ENCODE peak calls at places on chromosome 17, in six cellular contexts. F, H, X, Z, I and N are unnamed samples.
A peak's percentile ranks its signal among the peaks of the same experiment; 100 is the strongest.

GRCh38 chr17:42541041-42541833 is 5.2 kb downstream of the NAGLU start:
- DNase-seq in H (no peak), X (no peak), I (no peak), Z (no peak), F (no peak), N (peak; percentile 94)

GRCh38 chr17:39939588-39940419 is 12.3 kb downstream of the LRRC3C start:
- DNase-seq in X (no peak), F (no peak), H (no peak), I (peak; percentile 59), Z (peak; percentile 71), N (no peak)

GRCh38 chr17:8846768-8847211 is 20.7 kb downstream of the PIK3R6 start:
- DNase-seq in X (no peak), I (peak; percentile 44), H (peak; percentile 67), F (no peak), Z (no peak), N (peak; percentile 33)

GRCh38 chr17:49597438-49597837 is 21.8 kb downstream of the NXPH3 start:
- DNase-seq in I (no peak), X (no peak), F (no peak), Z (no peak), H (no peak), N (no peak)

GRCh38 chr17:3038941-3039340 is 24.5 kb downstream of the OR1D5 start:
- DNase-seq in H (no peak), I (no peak), X (no peak), Z (no peak), F (no peak), N (no peak)

GRCh38 chr17:40846515-40847155 is 20.4 kb downstream of the KRT12 start:
- DNase-seq in X (no peak), I (no peak), Z (no peak), F (no peak), H (no peak), N (no peak)

GRCh38 chr17:3750926-3751325 is 27.2 kb downstream of the HASPIN start:
- DNase-seq in I (no peak), Z (no peak), F (no peak), X (no peak), H (no peak), N (no peak)

GRCh38 chr17:44043326-44043725 is 23.1 kb downstream of the LSM12 start:
- DNase-seq in I (no peak), Z (no peak), F (no peak), H (no peak), X (no peak), N (no peak)

GRCh38 chr17:77957869-77958715 is at the start of gene TNRC6C:
- DNase-seq in Z (peak; percentile 87), H (peak; percentile 98), X (peak; percentile 95), F (peak; percentile 100), I (peak; percentile 100), N (peak; percentile 98)

GRCh38 chr17:42183741-42184711 is 1.2 kb downstream of the HCRT start:
- DNase-seq in I (peak; percentile 94), X (no peak), Z (peak; percentile 23), F (peak; percentile 88), H (peak; percentile 26), N (peak; percentile 70)

GRCh38 chr17:11954961-11955360 is 42.3 kb downstream of the ZNF18 start:
- DNase-seq in F (no peak), H (no peak), X (no peak), Z (no peak), I (no peak), N (no peak)

GRCh38 chr17:30812218-30813177 is 12.0 kb downstream of the CRLF3 start:
- DNase-seq in I (no peak), H (no peak), F (no peak), X (no peak), Z (no peak), N (no peak)

GRCh38 chr17:36899250-36900129 is 37.8 kb upstream of the LHX1 start:
- DNase-seq in X (no peak), H (no peak), F (no peak), I (no peak), Z (no peak), N (no peak)

GRCh38 chr17:77686903-77687302 is 271.6 kb upstream of the TNRC6C start:
- DNase-seq in X (no peak), F (no peak), H (no peak), Z (no peak), I (no peak), N (no peak)

GRCh38 chr17:80322864-80323263 is 62.2 kb downstream of the RNF213 start:
- DNase-seq in I (no peak), Z (no peak), X (no peak), F (no peak), H (no peak), N (no peak)

GRCh38 chr17:80319262-80319998 is 58.8 kb downstream of the RNF213 start:
- DNase-seq in Z (no peak), I (no peak), X (no peak), H (no peak), F (no peak), N (no peak)

GRCh38 chr17:80318166-80318565 is 57.5 kb downstream of the RNF213 start:
- DNase-seq in H (no peak), Z (no peak), F (no peak), X (no peak), I (no peak), N (no peak)

GRCh38 chr17:80319999-80320344 is 59.3 kb downstream of the RNF213 start:
- DNase-seq in F (no peak), I (peak; percentile 30), X (no peak), H (no peak), Z (no peak), N (no peak)

DNA sequence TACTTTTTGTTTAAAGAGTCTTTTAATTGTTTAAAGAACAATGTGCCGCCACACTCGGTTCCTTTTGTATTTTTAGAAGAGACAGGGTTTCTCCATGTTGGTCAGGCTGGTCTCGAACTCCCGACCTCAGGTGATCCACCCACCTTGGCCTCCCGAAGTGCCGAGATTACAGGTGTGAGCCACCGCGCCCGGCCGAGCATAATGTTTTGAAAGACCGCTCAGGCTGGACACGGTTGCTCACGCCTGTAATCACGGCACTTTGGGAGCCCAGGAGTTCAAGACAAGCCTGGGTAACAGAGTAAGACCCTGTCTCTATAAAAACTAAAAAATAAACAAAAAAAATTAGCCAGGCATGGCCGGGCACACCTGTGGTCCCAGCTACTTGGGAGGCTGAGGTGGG is 59.8 kb downstream of the RNF213 start:
- DNase-seq in X (no peak), I (no peak), H (no peak), Z (no peak), F (no peak), N (no peak)
- TF ChIP-seq ATF3 in X (no peak), I (no peak), H (no peak), Z (no peak), F (no peak), N (no peak)

GRCh38 chr17:16661217-16661616 is 7.6 kb upstream of the ZNF624 start:
- DNase-seq in H (no peak), Z (no peak), I (no peak), F (no peak), X (no peak), N (no peak)
- TF ChIP-seq ATF3 in H (no peak), Z (no peak), I (no peak), F (no peak), X (no peak), N (no peak)

DNA sequence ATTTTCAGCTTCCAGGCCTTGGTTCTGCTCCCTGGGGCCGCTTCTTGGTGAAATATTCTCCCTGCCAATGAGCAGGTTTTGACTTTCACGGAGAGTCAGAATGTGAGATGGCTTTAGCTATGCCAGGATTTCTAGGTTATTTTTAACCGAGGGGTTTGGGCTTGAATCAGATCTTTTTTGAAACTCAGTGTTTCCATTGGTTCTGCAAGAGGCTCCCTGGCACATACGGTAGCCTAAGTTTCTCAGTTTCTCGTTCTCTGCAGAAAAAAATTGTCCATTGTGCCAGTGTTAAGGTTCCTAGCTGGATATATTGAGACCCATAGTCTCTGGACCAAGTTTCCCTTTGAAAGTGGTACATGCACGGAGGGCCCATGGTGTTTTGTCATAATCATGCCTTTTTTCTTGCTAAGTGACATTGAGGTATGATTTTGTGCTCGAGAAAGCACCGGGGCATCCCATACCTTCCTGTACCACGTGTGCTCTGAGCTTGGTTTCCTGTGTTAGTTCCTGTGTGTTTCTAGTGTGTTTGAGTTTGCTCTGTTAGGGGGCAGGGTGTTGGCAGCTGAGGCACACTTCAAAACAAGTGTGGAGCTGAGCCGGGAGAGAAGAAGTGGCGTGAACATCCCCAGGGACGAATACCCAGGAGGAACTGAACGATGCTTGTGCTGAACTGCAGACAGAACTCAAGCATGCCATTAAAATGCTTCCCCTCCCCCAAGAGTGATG is 127.2 kb downstream of the HS3ST3B1 start:
- DNase-seq in Z (peak; percentile 3), H (no peak), I (no peak), F (no peak), X (no peak), N (no peak)
- TF ChIP-seq ATF3 in Z (no peak), H (no peak), I (no peak), F (no peak), X (no peak), N (no peak)

DNA sequence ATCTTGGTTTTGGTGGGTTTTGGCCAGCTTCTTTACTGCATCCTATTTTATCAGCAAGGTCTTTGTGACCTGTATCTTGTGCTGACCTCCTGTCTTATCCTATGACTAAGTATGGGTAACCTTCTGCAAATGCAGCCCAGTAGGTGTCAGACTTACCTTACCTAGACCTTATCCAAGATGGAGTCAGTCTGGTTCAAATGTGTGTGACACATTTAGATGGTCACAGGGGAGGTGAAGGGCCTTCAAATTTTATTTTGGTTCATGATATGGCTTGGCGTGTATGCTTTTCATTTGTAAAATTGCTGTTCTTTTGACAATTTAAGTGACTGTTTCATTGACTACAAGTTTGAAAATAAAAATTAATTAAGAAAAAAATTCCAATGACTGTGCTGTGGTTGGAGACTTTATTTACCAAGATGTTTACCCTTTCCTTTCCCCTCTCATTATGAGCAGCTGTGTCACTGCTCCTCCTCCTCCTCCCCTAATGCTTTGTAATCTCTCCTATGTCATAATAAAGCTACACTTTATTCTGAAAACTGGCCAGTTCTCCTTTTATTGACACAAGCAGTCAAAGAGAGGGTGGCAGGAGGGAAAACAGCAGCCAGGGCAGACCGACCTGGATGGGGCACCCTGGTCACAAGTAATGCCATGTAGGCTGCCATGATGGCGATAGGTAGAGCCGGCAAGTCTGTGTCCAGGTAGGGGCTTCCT is 49.4 kb downstream of the TNFRSF13B start:
- DNase-seq in H (no peak), F (no peak), I (no peak), X (no peak), Z (no peak), N (no peak)
- TF ChIP-seq ATF3 in H (no peak), F (no peak), I (no peak), X (no peak), Z (no peak), N (no peak)

GRCh38 chr17:66687570-66688284 is 147.2 kb upstream of the CACNG5 start:
- DNase-seq in H (no peak), X (no peak), F (no peak), Z (no peak), I (no peak), N (no peak)

GRCh38 chr17:66690166-66690565 is 144.8 kb upstream of the CACNG5 start:
- DNase-seq in Z (no peak), F (no peak), H (no peak), X (no peak), I (no peak), N (no peak)

GRCh38 chr17:66689192-66689591 is 145.7 kb upstream of the CACNG5 start:
- DNase-seq in F (no peak), Z (no peak), X (no peak), H (no peak), I (no peak), N (no peak)

GRCh38 chr17:66695098-66695497 is 139.8 kb upstream of the CACNG5 start:
- DNase-seq in H (no peak), X (no peak), I (no peak), F (no peak), Z (no peak), N (no peak)

GRCh38 chr17:66691644-66692500 is 143.0 kb upstream of the CACNG5 start:
- DNase-seq in I (no peak), X (no peak), F (no peak), Z (no peak), H (no peak), N (no peak)
- TF ChIP-seq ATF3 in I (no peak), X (no peak), F (no peak), Z (no peak), H (no peak), N (no peak)

GRCh38 chr17:82527893-82528292 is 8.4 kb downstream of the FOXK2 start:
- DNase-seq in Z (no peak), H (no peak), I (no peak), F (no peak), X (no peak), N (no peak)
- TF ChIP-seq ATF3 in Z (no peak), H (no peak), I (no peak), F (no peak), X (no peak), N (no peak)